ENCODE peak calls at places on chromosomes 16 and 17, in six cellular contexts. T, L, O, D, U and C are unnamed samples.

GRCh38 chr17:40547079-40547784 is 18.0 kb downstream of the CCR7 start:
- DNase-seq in U (no peak), D (no peak), L (peak), T (no peak), O (no peak), C (peak)

GRCh38 chr17:62075308-62075815 is 10.3 kb upstream of the MED13 start:
- DNase-seq in L (no peak), U (no peak), T (no peak), D (no peak), O (no peak), C (no peak)

GRCh38 chr17:59754547-59754946 is 47.1 kb downstream of the VMP1 start:
- DNase-seq in T (peak), L (no peak), U (no peak), D (no peak), O (no peak), C (no peak)

GRCh38 chr16:1980026-1980769 is 1.1 kb downstream of the NOXO1 start:
- DNase-seq in T (no peak), L (no peak), D (peak), U (no peak), O (no peak), C (no peak)

GRCh38 chr17:62719586-62719985 is 88.5 kb downstream of the MARCHF10 start:
- DNase-seq in U (no peak), D (no peak), T (no peak), O (no peak), L (no peak), C (no peak)

GRCh38 chr17:34308376-34308775 is 10.9 kb upstream of the CCL8 start:
- DNase-seq in U (no peak), O (no peak), L (no peak), D (no peak), T (no peak), C (no peak)

GRCh38 chr17:27339836-27340550 is 46.1 kb downstream of the WSB1 start:
- DNase-seq in D (no peak), U (no peak), L (peak), T (peak), O (no peak), C (no peak)

GRCh38 chr17:58415371-58416055 is 1.8 kb downstream of the RNF43 start:
- DNase-seq in L (no peak), T (no peak), D (peak), U (no peak), O (no peak), C (no peak)

GRCh38 chr17:58577696-58578095 is 63.3 kb upstream of the MTMR4 start:
- DNase-seq in L (peak), D (peak), T (peak), U (peak), O (peak), C (peak)

GRCh38 chr17:42819939-42820535 is 4.0 kb downstream of the BECN1 start:
- DNase-seq in L (peak), O (no peak), D (peak), U (peak), T (peak), C (peak)

GRCh38 chr16:86287641-86288201 is 222.6 kb upstream of the FOXF1 start:
- DNase-seq in O (no peak), T (no peak), U (no peak), L (no peak), D (no peak), C (no peak)

GRCh38 chr17:34797724-34798123 is 163.5 kb downstream of the CCT6B start:
- DNase-seq in T (no peak), D (peak), O (no peak), U (no peak), L (peak), C (no peak)

GRCh38 chr16:89131783-89132182 is 38.1 kb downstream of the ACSF3 start:
- DNase-seq in D (no peak), L (no peak), T (no peak), U (no peak), O (no peak), C (no peak)

GRCh38 chr17:42804918-42805367 is 6.3 kb downstream of the CNTD1 start:
- DNase-seq in L (no peak), O (no peak), U (no peak), T (no peak), D (no peak), C (no peak)

GRCh38 chr17:42438600-42439567 is 15.8 kb upstream of the CAVIN1 start:
- DNase-seq in D (peak), U (peak), O (peak), T (peak), L (peak), C (peak)

GRCh38 chr17:55735784-55736405 is 13.2 kb upstream of the TMEM100 start:
- DNase-seq in D (peak), U (no peak), L (no peak), T (peak), O (peak), C (no peak)

GRCh38 chr17:8859804-8860430 is 7.6 kb downstream of the PIK3R6 start:
- DNase-seq in O (no peak), D (no peak), T (no peak), L (no peak), U (no peak), C (no peak)

GRCh38 chr17:51860934-51861561 is 297.5 kb downstream of the CA10 start:
- DNase-seq in T (no peak), U (no peak), L (no peak), O (no peak), D (peak), C (no peak)

GRCh38 chr17:82889496-82890338 is 49.9 kb upstream of the ZNF750 start:
- DNase-seq in T (no peak), O (no peak), U (no peak), L (no peak), D (peak), C (no peak)

GRCh38 chr17:81189670-81190530 is 23.9 kb upstream of the AATK start:
- DNase-seq in O (no peak), L (no peak), T (peak), U (no peak), D (peak), C (no peak)

GRCh38 chr17:65259281-65259680 is 122.1 kb downstream of the RGS9 start:
- DNase-seq in T (no peak), D (no peak), U (no peak), O (no peak), L (no peak), C (no peak)

GRCh38 chr16:17607624-17608023 is 136.9 kb upstream of the XYLT1 start:
- DNase-seq in L (no peak), U (no peak), O (no peak), D (peak), T (no peak), C (no peak)

GRCh38 chr16:85611455-85612190 is 1.5 kb upstream of the GSE1 start:
- DNase-seq in L (peak), U (no peak), O (peak), D (peak), T (peak), C (no peak)

GRCh38 chr16:89618114-89618999 is 4.9 kb downstream of the DPEP1 start:
- DNase-seq in L (no peak), D (no peak), O (no peak), T (peak), U (no peak), C (no peak)

GRCh38 chr16:75099738-75100615 is 16.6 kb downstream of the LDHD start:
- DNase-seq in O (no peak), L (no peak), T (no peak), U (no peak), D (peak), C (peak)

GRCh38 chr17:18101828-18102227 is 6.7 kb upstream of the MYO15A start:
- DNase-seq in D (no peak), L (no peak), U (no peak), T (no peak), O (no peak), C (no peak)

GRCh38 chr16:48384982-48385271 is 286 bp downstream of the SIAH1 start:
- DNase-seq in O (no peak), D (peak), L (no peak), U (no peak), T (no peak), C (no peak)